ENCODE peak calls at places on chromosomes 12 and 14, in five cellular contexts. Z, U, T, N and Q are unnamed samples.

GRCh38 chr12:92558241-92558773 is 144.5 kb upstream of the PLEKHG7 start:
- DNase-seq in Z (no peak), U (no peak), N (no peak), T (no peak), Q (no peak)

GRCh38 chr12:50415899-50416479 is 15.3 kb downstream of the LARP4 start:
- DNase-seq in T (no peak), U (no peak), Z (no peak), N (no peak), Q (no peak)

GRCh38 chr12:71556881-71557280 is 106.8 kb downstream of the ZFC3H1 start:
- DNase-seq in Z (peak), N (no peak), T (peak), U (no peak), Q (peak)

GRCh38 chr12:131860472-131861260 is 32.5 kb downstream of the MMP17 start:
- DNase-seq in Z (peak), T (no peak), N (no peak), U (no peak), Q (peak)

GRCh38 chr12:54304187-54304810 is 3.5 kb upstream of the NFE2 start:
- DNase-seq in N (no peak), Z (no peak), U (peak), T (no peak), Q (peak)

GRCh38 chr12:75705749-75706719 is 194.6 kb upstream of the KRR1 start:
- DNase-seq in T (peak), N (no peak), U (no peak), Z (peak), Q (peak)

GRCh38 chr12:122421815-122422737 is at the start of gene CLIP1:
- DNase-seq in T (no peak), U (peak), N (peak), Z (peak), Q (peak)

GRCh38 chr14:75742867-75743266 is 81.8 kb downstream of the TTLL5 start:
- DNase-seq in Z (no peak), U (no peak), T (no peak), N (no peak), Q (no peak)

GRCh38 chr14:96893966-96894622 is 96.9 kb downstream of the VRK1 start:
- DNase-seq in N (no peak), U (no peak), T (no peak), Z (no peak), Q (no peak)

GRCh38 chr12:92466391-92467305 is 236.1 kb upstream of the PLEKHG7 start:
- DNase-seq in N (no peak), Z (no peak), U (peak), T (no peak), Q (no peak)

GRCh38 chr12:104733717-104734175 is 224.3 kb downstream of the SLC41A2 start:
- DNase-seq in T (no peak), Z (no peak), U (peak), N (no peak), Q (no peak)

GRCh38 chr12:9699898-9700605 is 30.5 kb downstream of the CLEC2D start:
- DNase-seq in N (no peak), U (no peak), T (no peak), Z (peak), Q (no peak)

GRCh38 chr14:94548999-94549985 is 11.9 kb upstream of the SERPINA4 start:
- DNase-seq in Z (peak), N (peak), T (no peak), U (peak), Q (peak)

GRCh38 chr12:26692417-26692816 is 140.6 kb downstream of the ITPR2 start:
- DNase-seq in Z (no peak), U (no peak), T (no peak), N (no peak), Q (no peak)

GRCh38 chr12:113329022-113329790 is 5.7 kb downstream of the SLC8B1 start:
- DNase-seq in U (no peak), T (no peak), N (no peak), Z (peak), Q (peak)

GRCh38 chr14:104246401-104247335 is 108.3 kb downstream of the KIF26A start:
- DNase-seq in N (no peak), T (no peak), Z (no peak), U (no peak), Q (no peak)

GRCh38 chr12:44847888-44848770 is 28.0 kb downstream of the NELL2 start:
- DNase-seq in T (no peak), Z (no peak), U (no peak), N (peak), Q (no peak)

GRCh38 chr14:23727566-23728335 is 91.6 kb downstream of the DHRS2 start:
- DNase-seq in T (peak), U (no peak), N (no peak), Z (peak), Q (peak)

GRCh38 chr14:75143761-75144527 is 17.1 kb upstream of the NEK9 start:
- DNase-seq in Z (no peak), T (no peak), U (no peak), N (no peak), Q (no peak)

GRCh38 chr12:117768860-117769259 is 199.9 kb downstream of the KSR2 start:
- DNase-seq in U (no peak), Z (no peak), N (no peak), T (no peak), Q (no peak)

GRCh38 chr12:112602150-112602549 is 183.4 kb downstream of the PTPN11 start:
- DNase-seq in T (no peak), Z (no peak), U (no peak), N (no peak), Q (no peak)

GRCh38 chr12:108724054-108724889 is 7.0 kb downstream of the CORO1C start:
- DNase-seq in N (no peak), T (no peak), U (no peak), Z (peak), Q (no peak)

GRCh38 chr12:69008510-69008909 is 75.5 kb upstream of the CPM start:
- DNase-seq in T (no peak), U (no peak), N (no peak), Z (peak), Q (no peak)

GRCh38 chr12:128969480-128970055 is 116.3 kb downstream of the GLT1D1 start:
- DNase-seq in N (no peak), Z (no peak), U (peak), T (no peak), Q (peak)

GRCh38 chr12:120639771-120640721 is at the start of gene CABP1:
- DNase-seq in T (no peak), Z (no peak), U (peak), N (peak), Q (no peak)

GRCh38 chr12:27511031-27511722 is 12.8 kb upstream of the PPFIBP1 start:
- DNase-seq in T (no peak), Z (no peak), U (no peak), N (no peak), Q (no peak)

GRCh38 chr12:72313757-72314270 is 41.6 kb downstream of the TRHDE start:
- DNase-seq in T (no peak), U (no peak), Z (no peak), N (no peak), Q (no peak)

GRCh38 chr14:89621009-89621421 is 204.0 kb upstream of the FOXN3 start:
- DNase-seq in Z (no peak), N (peak), T (no peak), U (peak), Q (no peak)

GRCh38 chr12:6345319-6346071 is 3.6 kb upstream of the TNFRSF1A start:
- DNase-seq in U (no peak), N (no peak), T (peak), Z (peak), Q (no peak)

GRCh38 chr14:57297852-57298251 is 29.1 kb downstream of the AP5M1 start:
- DNase-seq in Z (no peak), T (no peak), U (no peak), N (no peak), Q (no peak)

GRCh38 chr12:54393350-54393655 is 8.8 kb upstream of the ZNF385A start:
- DNase-seq in U (no peak), Z (no peak), N (no peak), T (no peak), Q (no peak)